ENCODE peak calls at places on chromosome 5, in six cellular contexts. P, Z, I, W, B and K are unnamed samples.
A peak's percentile ranks its signal among the peaks of the same experiment; 100 is the strongest.

GRCh38 chr5:32869216-32869615 is 158.1 kb downstream of the NPR3 start:
- DNase-seq in P (no peak), Z (no peak), I (no peak), W (peak; percentile 9), B (no peak), K (no peak)

GRCh38 chr5:107340631-107341030 is 330.1 kb downstream of the EFNA5 start:
- DNase-seq in P (no peak), Z (no peak), I (no peak), W (no peak), B (no peak), K (peak; percentile 10)

GRCh38 chr5:32173394-32174010 is 617 bp downstream of the GOLPH3 start:
- DNase-seq in P (peak; percentile 44), Z (no peak), I (peak; percentile 34), W (peak; percentile 53), B (peak; percentile 64), K (peak; percentile 75)

GRCh38 chr5:152142845-152143469 is 218.3 kb upstream of the GLRA1 start:
- DNase-seq in P (peak; percentile 62), Z (peak; percentile 70), I (peak; percentile 19), W (peak; percentile 48), B (peak; percentile 65), K (peak; percentile 76)

GRCh38 chr5:107578051-107578635 is 92.6 kb downstream of the EFNA5 start:
- DNase-seq in P (no peak), Z (no peak), I (no peak), W (no peak), B (no peak), K (no peak)

GRCh38 chr5:74875994-74876791 is 10.0 kb upstream of the FAM169A start:
- DNase-seq in P (no peak), Z (no peak), I (no peak), W (no peak), B (no peak), K (no peak)

GRCh38 chr5:126044111-126044668 is 379.0 kb upstream of the GRAMD2B start:
- DNase-seq in P (no peak), Z (peak; percentile 15), I (no peak), W (peak; percentile 21), B (no peak), K (peak; percentile 67)

GRCh38 chr5:79961731-79962579 is 29.1 kb downstream of the MTX3 start:
- DNase-seq in P (no peak), Z (no peak), I (no peak), W (no peak), B (no peak), K (peak; percentile 37)

GRCh38 chr5:179120951-179121666 is 60.9 kb downstream of the ZNF354C start:
- DNase-seq in P (no peak), Z (no peak), I (no peak), W (no peak), B (no peak), K (no peak)